ENCODE peak calls at places on chromosomes 4 and X, in six cellular contexts. R is CD8-positive, alpha-beta memory T cell; G is DND-41; I is left ventricle myocardium inferior; F is Peyer's patch; Y is mucosa of descending colon. H is an unnamed sample.

GRCh38 chr4:9704551-9705332 is 76.7 kb upstream of the DRD5 start:
- DNase-seq in R (no peak), Y (peak), F (no peak), I (no peak), G (no peak), H (no peak)

GRCh38 chr4:159382875-159383568 is 280.1 kb downstream of the RAPGEF2 start:
- DNase-seq in I (no peak), G (no peak), R (no peak), F (no peak), Y (no peak), H (peak)

GRCh38 chr4:119300388-119301131 is 21.4 kb downstream of the FABP2 start:
- DNase-seq in Y (peak), F (peak), I (peak), G (peak), R (peak), H (peak)

GRCh38 chrX:37959212-37960021 is 46.9 kb upstream of the SYTL5 start:
- DNase-seq in R (no peak), I (no peak), G (no peak), F (no peak), Y (no peak), H (no peak)

GRCh38 chrX:135516376-135516775 is 4.1 kb upstream of the INTS6L start:
- DNase-seq in F (no peak), G (no peak), R (no peak), Y (no peak), I (no peak), H (no peak)

GRCh38 chr4:11602606-11603355 is 174.1 kb upstream of the HS3ST1 start:
- DNase-seq in F (no peak), Y (no peak), G (no peak), I (no peak), R (no peak), H (no peak)

GRCh38 chr4:155799106-155799793 is 40.4 kb downstream of the GUCY1B1 start:
- DNase-seq in I (no peak), G (no peak), R (no peak), Y (no peak), F (no peak), H (no peak)

GRCh38 chr4:163191999-163192398 is 25.3 kb upstream of the NAF1 start:
- DNase-seq in Y (no peak), R (no peak), G (no peak), I (no peak), F (no peak), H (peak)

GRCh38 chrX:16708016-16708415 is 4.5 kb downstream of the CTPS2 start:
- DNase-seq in Y (no peak), G (no peak), R (no peak), I (no peak), F (no peak), H (no peak)

GRCh38 chr4:121096629-121097028 is 24.3 kb upstream of the NDNF start:
- DNase-seq in Y (no peak), G (no peak), F (no peak), I (no peak), R (peak), H (peak)

GRCh38 chrX:71525316-71525715 is 7.6 kb upstream of the OGT start:
- DNase-seq in I (no peak), F (no peak), R (no peak), Y (no peak), G (no peak), H (no peak)

GRCh38 chr4:187124311-187124710 is 400.7 kb upstream of the FAT1 start:
- DNase-seq in Y (no peak), G (no peak), F (no peak), R (no peak), I (no peak), H (no peak)

GRCh38 chrX:38717871-38718270 is 83.4 kb upstream of the MID1IP1 start:
- DNase-seq in Y (no peak), I (no peak), G (peak), R (no peak), F (no peak), H (peak)

GRCh38 chr4:7675612-7676320 is 241.0 kb upstream of the PSAPL1 start:
- DNase-seq in F (no peak), G (no peak), R (no peak), Y (no peak), I (no peak), H (no peak)

GRCh38 chr4:152626790-152627189 is 53.0 kb downstream of the TMEM154 start:
- DNase-seq in G (no peak), Y (no peak), F (no peak), R (no peak), I (no peak), H (no peak)

GRCh38 chrX:22090181-22090580 is 58.1 kb downstream of the PHEX start:
- DNase-seq in F (no peak), I (no peak), R (no peak), G (no peak), Y (no peak), H (no peak)

GRCh38 chrX:14922437-14922836 is 49.2 kb downstream of the MOSPD2 start:
- DNase-seq in R (no peak), I (no peak), F (no peak), G (no peak), Y (no peak), H (no peak)

GRCh38 chr4:99679204-99679603 is 21.6 kb upstream of the C4orf54 start:
- DNase-seq in I (peak), Y (no peak), F (no peak), G (no peak), R (no peak), H (no peak)

GRCh38 chr4:86825511-86825910 is 23.7 kb downstream of the SLC10A6 start:
- DNase-seq in G (no peak), I (no peak), Y (no peak), F (no peak), R (no peak), H (no peak)

GRCh38 chr4:162891788-162892707 is 274.6 kb downstream of the NAF1 start:
- DNase-seq in I (no peak), G (no peak), R (no peak), Y (no peak), F (no peak), H (peak)

GRCh38 chrX:134377537-134377936 is 82.4 kb upstream of the HPRT1 start:
- DNase-seq in Y (no peak), F (no peak), I (no peak), R (no peak), G (peak), H (peak)

GRCh38 chr4:10781805-10782204 is 97.2 kb upstream of the CLNK start:
- DNase-seq in G (no peak), F (no peak), I (no peak), Y (no peak), R (no peak), H (no peak)

GRCh38 chrX:66731398-66731797 is 92.5 kb upstream of the EDA2R start:
- DNase-seq in G (no peak), F (no peak), R (peak), Y (no peak), I (no peak), H (peak)

GRCh38 chr4:103012085-103012484 is 7.4 kb downstream of the SLC9B1 start:
- DNase-seq in I (no peak), G (no peak), Y (no peak), F (no peak), R (no peak), H (no peak)

GRCh38 chr4:168645933-168646768 is 149.3 kb downstream of the PALLD start:
- DNase-seq in I (peak), Y (no peak), G (no peak), F (no peak), R (no peak), H (no peak)

GRCh38 chr4:7168106-7168505 is 24.2 kb upstream of the SORCS2 start:
- DNase-seq in Y (no peak), R (no peak), G (no peak), F (no peak), I (no peak), H (no peak)

GRCh38 chrX:129115104-129115503 is 408.2 kb downstream of the SMARCA1 start:
- DNase-seq in Y (peak), F (no peak), I (no peak), R (no peak), G (peak), H (peak)

GRCh38 chrX:10617964-10618342 is 2.4 kb downstream of the MID1 start:
- DNase-seq in R (no peak), G (no peak), I (no peak), F (no peak), Y (no peak), H (no peak)

GRCh38 chr4:26141101-26141830 is 179.5 kb upstream of the RBPJ start:
- DNase-seq in F (no peak), G (no peak), Y (peak), I (peak), R (no peak), H (no peak)
- H3K4me3 ChIP-seq in F (no peak), G (no peak), Y (no peak), I (no peak), R (no peak), H (no peak)

DNA sequence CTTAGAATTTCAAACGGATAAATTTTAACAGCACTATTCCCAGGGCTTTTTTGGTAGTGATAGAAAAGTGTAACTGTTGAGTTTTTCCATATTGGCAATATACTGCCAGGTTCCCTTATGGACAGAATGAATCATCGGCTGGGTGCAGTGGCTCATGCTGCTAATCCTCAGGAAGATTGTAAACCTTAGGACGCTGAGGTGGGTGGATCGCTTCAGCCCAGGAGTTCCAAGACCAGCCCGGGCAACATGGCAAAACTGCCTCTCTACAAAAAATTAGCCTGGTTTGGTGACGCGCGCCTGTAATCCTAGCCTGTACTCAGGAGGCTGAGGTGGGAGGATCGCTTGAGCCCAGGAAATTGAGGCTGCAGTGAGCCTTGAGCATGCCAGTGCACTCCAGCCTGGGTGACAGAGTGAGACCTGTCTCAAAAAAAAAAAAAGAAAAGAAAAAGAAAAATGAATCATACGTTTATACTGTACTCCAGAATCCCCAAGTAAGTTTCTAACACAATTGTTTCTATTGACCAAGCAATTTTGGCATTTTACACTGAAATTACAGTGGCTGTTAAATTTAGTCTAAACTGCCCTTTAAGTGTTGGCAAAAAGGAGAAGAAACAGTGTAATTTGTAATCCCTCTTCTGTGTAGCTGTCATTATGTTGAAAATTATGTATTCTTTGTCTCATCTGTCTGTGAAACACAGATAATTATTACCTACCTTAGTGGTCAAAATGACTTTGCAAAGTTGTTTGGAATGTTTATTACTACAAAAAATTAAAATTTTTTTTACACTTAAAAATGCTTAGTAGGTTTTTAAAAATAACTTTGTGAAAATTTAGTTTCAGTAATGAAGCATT is 1.8 kb downstream of the SLC30A9 start:
- DNase-seq in Y (no peak), I (no peak), F (no peak), G (no peak), R (no peak), H (no peak)
- H3K4me3 ChIP-seq in Y (no peak), I (peak), F (no peak), G (peak), R (no peak), H (no peak)

DNA sequence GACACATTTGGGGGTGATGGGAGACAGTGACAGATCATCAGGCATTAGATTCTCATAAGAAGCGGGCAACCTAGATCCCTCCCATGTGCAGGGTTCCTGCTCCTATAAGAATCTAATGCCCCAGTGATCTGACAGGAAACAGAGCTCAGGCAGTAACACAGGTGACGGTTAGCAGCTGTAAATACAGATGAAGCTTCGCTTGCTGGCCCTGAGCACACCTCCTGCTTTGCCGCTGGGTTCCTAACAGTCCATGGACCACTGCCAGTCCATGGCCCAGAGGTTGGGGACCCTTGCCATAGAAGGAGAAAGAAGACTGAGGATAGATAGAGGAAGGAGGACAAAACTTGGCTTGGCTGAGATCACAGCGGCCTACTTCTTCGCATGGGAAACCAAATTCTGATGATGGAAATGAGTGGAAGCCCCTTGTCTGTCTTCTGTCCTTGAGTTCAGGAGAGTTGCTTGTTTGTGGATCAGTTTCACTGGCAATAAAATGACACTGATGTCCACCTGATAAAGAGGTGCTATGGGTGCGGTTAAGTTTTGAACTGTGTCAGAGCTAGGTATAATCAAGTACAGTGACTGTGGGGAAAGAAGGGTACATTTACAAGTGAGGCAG is 1.7 kb upstream of the TIFA start:
- DNase-seq in Y (no peak), R (no peak), F (no peak), I (no peak), G (peak), H (peak)
- H3K4me3 ChIP-seq in Y (no peak), R (peak), F (no peak), I (no peak), G (no peak), H (no peak)

GRCh38 chr4:42487230-42487629 is 89.9 kb downstream of the SHISA3 start:
- DNase-seq in Y (no peak), F (no peak), I (no peak), R (no peak), G (no peak), H (no peak)
- H3K4me3 ChIP-seq in Y (no peak), F (no peak), I (no peak), R (no peak), G (no peak), H (no peak)

GRCh38 chr4:146834263-146835034 is 111.2 kb downstream of the TTC29 start:
- DNase-seq in R (no peak), G (no peak), F (no peak), Y (no peak), I (no peak), H (no peak)
- H3K4me3 ChIP-seq in R (no peak), G (no peak), F (no peak), Y (no peak), I (no peak), H (no peak)

H was measured in Jurkat, Clone E6-1.